ENCODE peak calls at places on chromosomes 1 and 21, in seven cellular contexts. J is upper lobe of left lung, E is ovary, V is HepG2, M is stomach, R is SK-N-SH, S is A549. K is an unnamed sample.

GRCh38 chr21:36698160-36699025 is 522 bp upstream of the SIM2 start:
- DNase-seq in J (no peak), E (no peak), V (no peak), M (peak; percentile 77), R (peak; percentile 40), S (peak; percentile 62), K (no peak)

GRCh38 chr21:41207401-41208388 is 39.7 kb downstream of the BACE2 start:
- DNase-seq in J (no peak), E (peak; percentile 39), V (peak; percentile 3), M (peak; percentile 71), R (no peak), S (no peak), K (peak; percentile 89)

GRCh38 chr1:204714194-204714860 is 28.8 kb upstream of the LRRN2 start:
- DNase-seq in J (no peak), E (no peak), V (no peak), M (no peak), R (no peak), S (no peak), K (no peak)

GRCh38 chr1:225849905-225850304 is 32.3 kb downstream of the TMEM63A start:
- DNase-seq in J (peak; percentile 42), E (peak; percentile 63), V (no peak), M (peak; percentile 34), R (peak; percentile 52), S (no peak), K (no peak)

GRCh38 chr1:78633209-78633608 is 13.0 kb downstream of the IFI44L start:
- DNase-seq in J (no peak), E (no peak), V (no peak), M (no peak), R (no peak), S (no peak), K (no peak)

GRCh38 chr1:224799083-224799482 is 130.4 kb upstream of the DNAH14 start:
- DNase-seq in J (no peak), E (no peak), V (no peak), M (no peak), R (no peak), S (no peak), K (no peak)

GRCh38 chr1:180951881-180952656 is 39.4 kb downstream of the KIAA1614 start:
- DNase-seq in J (no peak), E (no peak), V (no peak), M (no peak), R (peak; percentile 30), S (no peak), K (peak; percentile 64)

GRCh38 chr1:117037802-117038201 is 22.3 kb upstream of the TTF2 start:
- DNase-seq in J (no peak), E (no peak), V (no peak), M (no peak), R (peak; percentile 55), S (no peak), K (no peak)

GRCh38 chr1:223401873-223402789 is 8.9 kb downstream of the CCDC185 start:
- DNase-seq in J (no peak), E (no peak), V (no peak), M (no peak), R (no peak), S (peak; percentile 17), K (no peak)

GRCh38 chr21:24456358-24456757 is 1150.9 kb downstream of the MRPL39 start:
- DNase-seq in J (no peak), E (no peak), V (no peak), M (no peak), R (no peak), S (no peak), K (no peak)

GRCh38 chr1:96388421-96389310 is 332.9 kb upstream of the PTBP2 start:
- DNase-seq in J (no peak), E (no peak), V (no peak), M (no peak), R (no peak), S (no peak), K (no peak)

GRCh38 chr1:30378991-30379581 is 344.3 kb downstream of the MATN1 start:
- DNase-seq in J (no peak), E (peak; percentile 60), V (peak; percentile 18), M (peak; percentile 22), R (peak; percentile 52), S (no peak), K (peak; percentile 61)

GRCh38 chr1:178646821-178647220 is 78.2 kb upstream of the RALGPS2 start:
- DNase-seq in J (no peak), E (no peak), V (no peak), M (no peak), R (no peak), S (no peak), K (no peak)

GRCh38 chr1:10601342-10602060 is 126.8 kb downstream of the PEX14 start:
- DNase-seq in J (no peak), E (no peak), V (no peak), M (no peak), R (no peak), S (no peak), K (peak; percentile 30)

GRCh38 chr1:88145752-88146151 is 538.3 kb upstream of the PKN2 start:
- DNase-seq in J (no peak), E (no peak), V (peak; percentile 6), M (no peak), R (no peak), S (peak; percentile 4), K (no peak)

DNA sequence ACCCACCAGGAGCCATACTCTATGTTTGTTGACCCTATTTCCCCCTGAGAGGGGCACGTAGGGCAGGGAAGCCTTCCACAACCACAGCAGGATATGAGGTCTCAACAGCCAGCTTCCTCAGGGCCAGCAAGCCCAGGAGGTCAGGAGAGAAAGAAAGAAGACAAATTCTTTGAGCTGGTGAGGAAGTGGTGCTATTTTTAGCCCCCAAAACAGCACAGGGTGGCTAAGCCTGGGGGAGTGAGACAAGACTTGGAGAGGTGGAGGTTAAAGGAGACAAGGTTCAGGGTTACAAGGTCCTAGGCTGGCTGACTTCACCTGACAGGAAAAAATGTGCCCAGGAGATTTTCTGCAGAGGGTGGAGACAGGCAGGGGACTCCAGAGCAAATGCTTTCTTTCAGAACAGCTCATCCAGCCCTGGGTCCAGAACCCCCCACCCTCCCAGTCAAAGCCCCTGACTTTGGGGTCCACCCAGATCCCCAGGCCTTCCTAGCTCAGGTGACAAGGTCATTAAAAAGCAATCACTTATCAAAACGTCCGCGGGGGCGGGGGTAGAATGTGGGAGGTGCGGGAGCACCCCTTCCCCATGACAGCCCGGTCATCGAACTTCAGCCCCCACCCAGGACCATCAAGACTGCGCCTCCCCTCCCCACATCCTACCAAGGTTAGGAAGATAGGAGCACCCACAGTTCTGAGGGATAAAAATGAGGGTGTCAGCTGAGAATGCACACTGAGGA is 1.3 kb downstream of the SV2A start:
- DNase-seq in J (no peak), E (no peak), V (no peak), M (no peak), R (no peak), S (no peak), K (no peak)
- H3K4me3 ChIP-seq in J (peak overlapping the region; percentile 3), E (peak overlapping the region; percentile 70), V (no peak overlapping the region), M (peak overlapping the region; percentile 49), R (peak overlapping the region; percentile 80), S (no peak overlapping the region), K (peak overlapping the region; percentile 65)

GRCh38 chr1:85628791-85629531 is 48.4 kb downstream of the CCN1 start:
- DNase-seq in J (peak; percentile 69), E (no peak), V (peak; percentile 82), M (peak; percentile 78), R (no peak), S (peak; percentile 89), K (peak; percentile 67)
- TF ChIP-seq EP300 in J (no peak), E (no peak), V (peak; percentile 10), M (no peak), R (peak; percentile 27), S (no peak), K (no peak)

DNA sequence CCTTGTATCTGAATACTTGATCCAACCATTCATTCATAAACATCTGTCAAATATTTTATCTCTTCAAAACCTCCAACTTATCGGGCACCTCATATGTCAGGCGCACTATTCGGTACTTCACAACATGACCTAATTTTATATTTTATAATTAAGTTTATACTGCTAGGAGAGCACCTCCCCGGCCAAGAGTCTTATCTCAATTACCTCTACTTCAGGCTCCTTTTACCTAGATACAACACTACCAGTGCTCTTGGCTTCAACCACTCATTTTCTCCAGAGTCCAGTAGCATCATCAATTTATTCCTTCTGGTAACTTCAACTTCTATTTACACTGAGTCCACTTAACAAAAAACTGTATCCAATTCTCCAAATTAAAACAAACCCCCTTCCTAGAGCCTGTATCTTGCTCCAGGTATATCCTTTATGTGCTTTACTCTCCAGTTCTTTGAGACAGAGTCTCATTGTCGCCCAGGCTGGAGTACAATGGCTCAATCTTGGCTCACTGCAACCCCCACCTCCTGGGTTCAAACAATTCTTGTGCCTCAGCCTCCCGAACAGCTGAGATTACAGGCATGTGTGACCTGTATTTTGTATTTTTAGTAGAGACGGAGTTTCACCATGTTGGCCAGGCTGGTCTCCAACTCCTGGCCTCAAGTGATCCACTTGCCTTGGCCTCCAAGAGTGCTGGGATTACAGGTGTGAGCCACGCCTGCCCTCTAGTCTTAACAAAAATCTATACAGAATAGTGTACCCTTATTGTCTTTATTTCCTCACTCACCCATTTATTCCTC is 18.8 kb downstream of the GPBP1L1 start:
- DNase-seq in J (no peak), E (no peak), V (no peak), M (no peak), R (no peak), S (no peak), K (no peak)
- H3K4me3 ChIP-seq in J (no peak overlapping the region), E (no peak overlapping the region), V (no peak overlapping the region), M (no peak overlapping the region), R (no peak overlapping the region), S (no peak overlapping the region), K (no peak overlapping the region)

GRCh38 chr1:59427784-59428183 is 130.9 kb downstream of the FGGY start:
- DNase-seq in J (no peak), E (no peak), V (no peak), M (no peak), R (no peak), S (no peak), K (no peak)

GRCh38 chr1:59429651-59430050 is 132.8 kb downstream of the FGGY start:
- DNase-seq in J (no peak), E (no peak), V (no peak), M (no peak), R (no peak), S (no peak), K (no peak)

GRCh38 chr1:59422921-59423575 is 126.2 kb downstream of the FGGY start:
- DNase-seq in J (peak; percentile 94), E (peak; percentile 66), V (peak; percentile 92), M (peak; percentile 92), R (peak; percentile 4), S (no peak), K (peak; percentile 87)

GRCh38 chr1:59428828-59429227 is 131.9 kb downstream of the FGGY start:
- DNase-seq in J (no peak), E (no peak), V (no peak), M (no peak), R (no peak), S (no peak), K (no peak)

DNA sequence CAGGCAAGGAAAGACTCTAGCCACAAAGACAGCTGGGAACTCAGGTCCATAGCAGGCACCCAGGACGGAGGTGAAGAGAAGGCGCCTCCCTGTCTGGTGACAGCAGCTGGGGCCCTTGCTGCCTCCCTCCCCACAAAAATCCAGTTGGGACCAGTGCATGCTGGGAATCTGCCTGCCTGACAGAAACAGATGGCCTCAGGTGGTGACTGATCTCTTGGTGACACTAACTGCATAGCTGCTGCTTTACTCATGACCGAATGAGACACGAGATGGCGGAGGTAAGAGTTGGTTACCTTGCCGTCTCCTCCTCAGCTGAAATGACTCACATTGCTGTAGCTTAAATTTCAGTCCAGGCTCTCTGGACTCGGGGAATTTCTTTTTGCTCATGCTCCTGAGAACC is 130.3 kb downstream of the FGGY start:
- DNase-seq in J (no peak), E (no peak), V (no peak), M (no peak), R (no peak), S (peak; percentile 40), K (no peak)
- TF ChIP-seq EP300 in J (no peak), E (no peak), V (no peak), M (no peak), R (peak; percentile 68), S (no peak), K (no peak)

K was measured in sigmoid colon.